ENCODE peak calls at places on chromosome 21, in eight cellular contexts. One of them, this sample, is unnamed.

GRCh38 chr21:33231526-33231925 is 1.8 kb downstream of the IFNAR2 start:
- DNase-seq in OCI-LY7: no peak
- DNase-seq in HCT116: no peak
- DNase-seq in PC-3: no peak
- DNase-seq in hepatocyte: no peak
- DNase-seq in GM23338: no peak
- DNase-seq in MM.1S: no peak
- DNase-seq in SK-N-SH: no peak
- DNase-seq in this sample: no peak

GRCh38 chr21:25385912-25386474 is 221.3 kb downstream of the MRPL39 start:
- DNase-seq in OCI-LY7: peak; percentile 62
- DNase-seq in HCT116: peak; percentile 23
- DNase-seq in PC-3: peak; percentile 90
- DNase-seq in hepatocyte: peak; percentile 86
- DNase-seq in GM23338: peak; percentile 90
- DNase-seq in MM.1S: peak; percentile 36
- DNase-seq in SK-N-SH: peak; percentile 47
- DNase-seq in this sample: peak; percentile 78

GRCh38 chr21:15005391-15005790 is 59.4 kb downstream of the NRIP1 start:
- DNase-seq in OCI-LY7: no peak
- DNase-seq in HCT116: no peak
- DNase-seq in PC-3: no peak
- DNase-seq in hepatocyte: no peak
- DNase-seq in GM23338: peak; percentile 88
- DNase-seq in MM.1S: no peak
- DNase-seq in SK-N-SH: no peak
- DNase-seq in this sample: peak; percentile 26

GRCh38 chr21:37862536-37862935 is 53.7 kb downstream of the KCNJ6 start:
- DNase-seq in OCI-LY7: peak; percentile 14
- DNase-seq in HCT116: no peak
- DNase-seq in PC-3: peak; percentile 39
- DNase-seq in hepatocyte: peak; percentile 56
- DNase-seq in GM23338: peak; percentile 59
- DNase-seq in MM.1S: no peak
- DNase-seq in SK-N-SH: peak; percentile 35
- DNase-seq in this sample: peak; percentile 65

GRCh38 chr21:29277442-29277841 is 21.3 kb upstream of the BACH1 start:
- DNase-seq in OCI-LY7: no peak
- DNase-seq in HCT116: no peak
- DNase-seq in PC-3: no peak
- DNase-seq in hepatocyte: no peak
- DNase-seq in GM23338: no peak
- DNase-seq in MM.1S: no peak
- DNase-seq in SK-N-SH: no peak
- DNase-seq in this sample: no peak

GRCh38 chr21:33071878-33072306 is 2.0 kb downstream of the OLIG1 start:
- DNase-seq in OCI-LY7: no peak
- DNase-seq in HCT116: no peak
- DNase-seq in PC-3: no peak
- DNase-seq in hepatocyte: no peak
- DNase-seq in GM23338: peak; percentile 60
- DNase-seq in MM.1S: peak; percentile 66
- DNase-seq in SK-N-SH: no peak
- DNase-seq in this sample: peak; percentile 59

GRCh38 chr21:26115346-26115745 is 55.2 kb downstream of the APP start:
- DNase-seq in OCI-LY7: no peak
- DNase-seq in HCT116: no peak
- DNase-seq in PC-3: peak; percentile 70
- DNase-seq in hepatocyte: no peak
- DNase-seq in GM23338: no peak
- DNase-seq in MM.1S: no peak
- DNase-seq in SK-N-SH: peak; percentile 30
- DNase-seq in this sample: no peak

GRCh38 chr21:26965567-26966359 is 1.1 kb downstream of the ADAMTS5 start:
- DNase-seq in OCI-LY7: no peak
- DNase-seq in HCT116: no peak
- DNase-seq in PC-3: no peak
- DNase-seq in hepatocyte: peak; percentile 51
- DNase-seq in GM23338: peak; percentile 89
- DNase-seq in MM.1S: no peak
- DNase-seq in SK-N-SH: peak; percentile 86
- DNase-seq in this sample: peak; percentile 87

GRCh38 chr21:24895885-24896734 is 711.2 kb downstream of the MRPL39 start:
- DNase-seq in OCI-LY7: no peak
- DNase-seq in HCT116: no peak
- DNase-seq in PC-3: peak; percentile 58
- DNase-seq in hepatocyte: peak; percentile 6
- DNase-seq in GM23338: peak; percentile 66
- DNase-seq in MM.1S: peak; percentile 52
- DNase-seq in SK-N-SH: peak; percentile 1
- DNase-seq in this sample: peak; percentile 27

GRCh38 chr21:33157303-33157702 is 72.4 kb upstream of the IFNAR2 start:
- DNase-seq in OCI-LY7: no peak
- DNase-seq in HCT116: no peak
- DNase-seq in PC-3: peak; percentile 18
- DNase-seq in hepatocyte: no peak
- DNase-seq in GM23338: peak; percentile 70
- DNase-seq in MM.1S: no peak
- DNase-seq in SK-N-SH: no peak
- DNase-seq in this sample: peak; percentile 42

GRCh38 chr21:38945536-38946245 is 140.0 kb downstream of the ETS2 start:
- DNase-seq in OCI-LY7: no peak
- DNase-seq in HCT116: no peak
- DNase-seq in PC-3: no peak
- DNase-seq in hepatocyte: no peak
- DNase-seq in GM23338: peak; percentile 41
- DNase-seq in MM.1S: no peak
- DNase-seq in SK-N-SH: no peak
- DNase-seq in this sample: peak; percentile 90

GRCh38 chr21:33976082-33976979 is 60.7 kb upstream of the ATP5PO start:
- DNase-seq in OCI-LY7: peak; percentile 65
- DNase-seq in HCT116: no peak
- DNase-seq in PC-3: peak; percentile 98
- DNase-seq in hepatocyte: peak; percentile 68
- DNase-seq in GM23338: peak; percentile 42
- DNase-seq in MM.1S: no peak
- DNase-seq in SK-N-SH: no peak
- DNase-seq in this sample: no peak

GRCh38 chr21:44000360-44000759 is 11.7 kb upstream of the TRAPPC10 start:
- DNase-seq in OCI-LY7: no peak
- DNase-seq in HCT116: no peak
- DNase-seq in PC-3: no peak
- DNase-seq in hepatocyte: no peak
- DNase-seq in GM23338: no peak
- DNase-seq in MM.1S: no peak
- DNase-seq in SK-N-SH: no peak
- DNase-seq in this sample: no peak

GRCh38 chr21:27480841-27481261 is 514.0 kb upstream of the ADAMTS5 start:
- DNase-seq in OCI-LY7: no peak
- DNase-seq in HCT116: no peak
- DNase-seq in PC-3: peak; percentile 17
- DNase-seq in hepatocyte: no peak
- DNase-seq in GM23338: no peak
- DNase-seq in MM.1S: peak; percentile 83
- DNase-seq in SK-N-SH: no peak
- DNase-seq in this sample: no peak

GRCh38 chr21:14259669-14260458 is 43.9 kb downstream of the RBM11 start:
- DNase-seq in OCI-LY7: peak; percentile 46
- DNase-seq in HCT116: peak; percentile 10
- DNase-seq in PC-3: peak; percentile 72
- DNase-seq in hepatocyte: peak; percentile 73
- DNase-seq in GM23338: peak; percentile 73
- DNase-seq in MM.1S: peak; percentile 18
- DNase-seq in SK-N-SH: peak; percentile 44
- DNase-seq in this sample: peak; percentile 69

GRCh38 chr21:25092441-25093011 is 514.8 kb downstream of the MRPL39 start:
- DNase-seq in OCI-LY7: no peak
- DNase-seq in HCT116: no peak
- DNase-seq in PC-3: no peak
- DNase-seq in hepatocyte: no peak
- DNase-seq in GM23338: no peak
- DNase-seq in MM.1S: no peak
- DNase-seq in SK-N-SH: no peak
- DNase-seq in this sample: no peak

GRCh38 chr21:39756285-39756684 is 11.3 kb downstream of the IGSF5 start:
- DNase-seq in OCI-LY7: no peak
- DNase-seq in HCT116: no peak
- DNase-seq in PC-3: no peak
- DNase-seq in hepatocyte: no peak
- DNase-seq in GM23338: no peak
- DNase-seq in MM.1S: no peak
- DNase-seq in SK-N-SH: no peak
- DNase-seq in this sample: no peak

GRCh38 chr21:26405071-26405470 is 168.0 kb downstream of the CYYR1 start:
- DNase-seq in OCI-LY7: no peak
- DNase-seq in HCT116: no peak
- DNase-seq in PC-3: peak; percentile 42
- DNase-seq in hepatocyte: peak; percentile 21
- DNase-seq in GM23338: peak; percentile 16
- DNase-seq in MM.1S: no peak
- DNase-seq in SK-N-SH: no peak
- DNase-seq in this sample: no peak

GRCh38 chr21:28580585-28580984 is 412.1 kb downstream of the LTN1 start:
- DNase-seq in OCI-LY7: no peak
- DNase-seq in HCT116: no peak
- DNase-seq in PC-3: no peak
- DNase-seq in hepatocyte: no peak
- DNase-seq in GM23338: peak; percentile 52
- DNase-seq in MM.1S: no peak
- DNase-seq in SK-N-SH: no peak
- DNase-seq in this sample: no peak

GRCh38 chr21:45401054-45401518 is 3.9 kb upstream of the COL18A1 start:
- DNase-seq in OCI-LY7: no peak
- DNase-seq in HCT116: no peak
- DNase-seq in PC-3: no peak
- DNase-seq in hepatocyte: no peak
- DNase-seq in GM23338: no peak
- DNase-seq in MM.1S: no peak
- DNase-seq in SK-N-SH: no peak
- DNase-seq in this sample: no peak
- TF ChIP-seq EZH2phosphoT487 in OCI-LY7: no peak
- TF ChIP-seq EZH2phosphoT487 in HCT116: no peak
- TF ChIP-seq EZH2phosphoT487 in PC-3: no peak
- TF ChIP-seq EZH2phosphoT487 in hepatocyte: no peak
- TF ChIP-seq EZH2phosphoT487 in GM23338: no peak
- TF ChIP-seq EZH2phosphoT487 in MM.1S: no peak
- TF ChIP-seq EZH2phosphoT487 in SK-N-SH: no peak
- TF ChIP-seq EZH2phosphoT487 in this sample: no peak

GRCh38 chr21:36718951-36719501 is 20.1 kb downstream of the SIM2 start:
- DNase-seq in OCI-LY7: no peak
- DNase-seq in HCT116: peak; percentile 52
- DNase-seq in PC-3: peak; percentile 95
- DNase-seq in hepatocyte: no peak
- DNase-seq in GM23338: no peak
- DNase-seq in MM.1S: no peak
- DNase-seq in SK-N-SH: no peak
- DNase-seq in this sample: no peak
- TF ChIP-seq CTCF in OCI-LY7: no peak
- TF ChIP-seq CTCF in HCT116: no peak
- TF ChIP-seq CTCF in PC-3: peak; percentile 46
- TF ChIP-seq CTCF in hepatocyte: no peak
- TF ChIP-seq CTCF in GM23338: no peak
- TF ChIP-seq CTCF in MM.1S: no peak
- TF ChIP-seq CTCF in SK-N-SH: no peak
- TF ChIP-seq CTCF in this sample: no peak

GRCh38 chr21:35113064-35113463 is 64.0 kb upstream of the RUNX1 start:
- DNase-seq in OCI-LY7: no peak
- DNase-seq in HCT116: no peak
- DNase-seq in PC-3: peak; percentile 63
- DNase-seq in hepatocyte: no peak
- DNase-seq in GM23338: no peak
- DNase-seq in MM.1S: no peak
- DNase-seq in SK-N-SH: no peak
- DNase-seq in this sample: no peak
- TF ChIP-seq EZH2phosphoT487 in OCI-LY7: no peak
- TF ChIP-seq EZH2phosphoT487 in HCT116: no peak
- TF ChIP-seq EZH2phosphoT487 in PC-3: no peak
- TF ChIP-seq EZH2phosphoT487 in hepatocyte: no peak
- TF ChIP-seq EZH2phosphoT487 in GM23338: no peak
- TF ChIP-seq EZH2phosphoT487 in MM.1S: no peak
- TF ChIP-seq EZH2phosphoT487 in SK-N-SH: no peak
- TF ChIP-seq EZH2phosphoT487 in this sample: no peak

GRCh38 chr21:42515708-42516502 is 2.3 kb downstream of the SLC37A1 start:
- DNase-seq in OCI-LY7: no peak
- DNase-seq in HCT116: peak; percentile 48
- DNase-seq in PC-3: peak; percentile 97
- DNase-seq in hepatocyte: peak; percentile 65
- DNase-seq in GM23338: peak; percentile 44
- DNase-seq in MM.1S: no peak
- DNase-seq in SK-N-SH: no peak
- DNase-seq in this sample: no peak

GRCh38 chr21:42512346-42513034 is 1.2 kb upstream of the SLC37A1 start:
- DNase-seq in OCI-LY7: no peak
- DNase-seq in HCT116: no peak
- DNase-seq in PC-3: no peak
- DNase-seq in hepatocyte: no peak
- DNase-seq in GM23338: no peak
- DNase-seq in MM.1S: no peak
- DNase-seq in SK-N-SH: no peak
- DNase-seq in this sample: no peak

GRCh38 chr21:42514883-42515228 is 1.2 kb downstream of the SLC37A1 start:
- DNase-seq in OCI-LY7: peak; percentile 28
- DNase-seq in HCT116: no peak
- DNase-seq in PC-3: peak; percentile 37
- DNase-seq in hepatocyte: no peak
- DNase-seq in GM23338: no peak
- DNase-seq in MM.1S: no peak
- DNase-seq in SK-N-SH: no peak
- DNase-seq in this sample: no peak

GRCh38 chr21:42513985-42514882 is 582 bp downstream of the SLC37A1 start:
- DNase-seq in OCI-LY7: peak; percentile 52
- DNase-seq in HCT116: no peak
- DNase-seq in PC-3: peak; percentile 44
- DNase-seq in hepatocyte: peak; percentile 69
- DNase-seq in GM23338: peak; percentile 88
- DNase-seq in MM.1S: no peak
- DNase-seq in SK-N-SH: peak; percentile 74
- DNase-seq in this sample: peak; percentile 61

DNA sequence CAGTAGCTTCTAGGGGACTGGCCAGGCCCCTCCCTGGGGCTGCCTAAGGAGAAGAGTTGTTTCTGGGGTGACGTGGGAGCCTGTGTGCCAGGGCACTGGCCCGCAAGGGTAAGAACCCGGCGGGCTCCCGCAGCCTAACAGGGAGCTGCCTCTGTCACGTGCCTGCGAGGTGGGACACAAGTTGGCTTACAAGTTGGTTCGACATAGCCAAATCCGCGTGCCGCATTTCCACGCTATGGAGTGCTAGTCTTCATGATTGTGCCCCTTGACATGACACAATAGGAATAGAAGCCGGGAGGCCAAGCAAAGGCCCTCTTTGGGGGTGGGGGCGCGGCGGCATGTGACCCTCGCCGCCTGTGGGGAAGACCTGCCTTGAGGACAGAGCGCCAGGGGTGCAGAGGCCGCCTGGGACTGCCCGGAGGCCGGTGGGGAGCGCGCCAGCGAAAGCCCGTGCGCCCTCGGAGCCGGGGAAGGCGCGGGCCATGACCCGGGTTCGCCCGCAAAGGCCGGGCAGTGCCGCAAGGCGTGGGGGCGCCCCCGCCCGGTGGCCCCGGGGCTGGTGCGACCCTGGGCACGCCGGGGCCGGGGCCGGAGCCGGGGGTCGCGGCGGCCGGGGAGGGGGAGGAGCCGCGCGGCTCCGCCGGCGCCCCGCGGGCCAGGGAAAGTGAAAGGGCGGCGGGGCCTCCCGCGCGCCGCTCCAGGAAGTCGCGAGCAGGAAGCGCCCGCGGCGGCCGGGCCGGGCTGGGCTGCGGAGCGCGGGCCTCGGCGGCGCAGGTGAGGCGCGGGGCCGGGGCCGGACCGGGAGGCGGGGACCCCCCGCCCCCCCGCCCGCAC is at the start of gene SLC37A1:
- DNase-seq in OCI-LY7: peak; percentile 61
- DNase-seq in HCT116: no peak
- DNase-seq in PC-3: peak; percentile 44
- DNase-seq in hepatocyte: peak; percentile 77
- DNase-seq in GM23338: peak; percentile 73
- DNase-seq in MM.1S: peak; percentile 32
- DNase-seq in SK-N-SH: peak; percentile 75
- DNase-seq in this sample: peak; percentile 65
- TF ChIP-seq CTCF in OCI-LY7: peak; percentile 26
- TF ChIP-seq CTCF in HCT116: no peak
- TF ChIP-seq CTCF in PC-3: no peak
- TF ChIP-seq CTCF in hepatocyte: no peak
- TF ChIP-seq CTCF in GM23338: no peak
- TF ChIP-seq CTCF in MM.1S: no peak
- TF ChIP-seq CTCF in SK-N-SH: no peak
- TF ChIP-seq CTCF in this sample: peak; percentile 26